ENCODE peak calls at places on chromosome 6, in five cellular contexts. L is right lobe of liver, A is pancreas, Y is ovary, U is adrenal gland. I is an unnamed sample.

GRCh38 chr6:117306227-117306784 is 40.9 kb downstream of the VGLL2 start:
- DNase-seq in A (no peak), U (no peak), Y (no peak), L (no peak), I (no peak)

GRCh38 chr6:159169193-159169555 is at the start of gene FNDC1:
- DNase-seq in Y (peak; percentile 57), L (no peak), A (no peak), U (peak; percentile 20), I (peak; percentile 38)

GRCh38 chr6:43359381-43359780 is 10.1 kb downstream of the ZNF318 start:
- DNase-seq in L (no peak), U (no peak), A (no peak), Y (no peak), I (no peak)

GRCh38 chr6:160767019-160767646 is 65.1 kb downstream of the PLG start:
- DNase-seq in U (peak; percentile 68), A (peak; percentile 94), L (peak; percentile 80), Y (peak; percentile 87), I (peak; percentile 57)

GRCh38 chr6:144675231-144675861 is 390.2 kb downstream of the UTRN start:
- DNase-seq in L (no peak), Y (no peak), A (no peak), U (peak; percentile 46), I (no peak)

GRCh38 chr6:320351-321157 is 28.3 kb downstream of the DUSP22 start:
- DNase-seq in Y (no peak), A (no peak), U (no peak), L (no peak), I (no peak)

GRCh38 chr6:167512926-167513325 is 188.0 kb downstream of the TTLL2 start:
- DNase-seq in Y (no peak), L (no peak), U (no peak), A (no peak), I (no peak)

GRCh38 chr6:150773969-150774368 is 91.5 kb upstream of the MTHFD1L start:
- DNase-seq in U (no peak), Y (no peak), L (no peak), A (no peak), I (no peak)

GRCh38 chr6:95686858-95687257 is 109.5 kb downstream of the MANEA start:
- DNase-seq in L (no peak), U (no peak), Y (no peak), A (no peak), I (no peak)

GRCh38 chr6:15001511-15001910 is 244.4 kb upstream of the JARID2 start:
- DNase-seq in Y (no peak), L (no peak), A (no peak), U (no peak), I (no peak)

GRCh38 chr6:83265384-83265783 is 72.2 kb downstream of the RWDD2A start:
- DNase-seq in U (peak; percentile 20), L (no peak), Y (no peak), A (no peak), I (no peak)

GRCh38 chr6:72894091-72894490 is 272.2 kb downstream of the KCNQ5 start:
- DNase-seq in L (no peak), U (no peak), A (no peak), Y (no peak), I (no peak)

GRCh38 chr6:142300302-142300701 is 1.5 kb upstream of the ADGRG6 start:
- DNase-seq in A (no peak), U (no peak), Y (no peak), L (no peak), I (no peak)

GRCh38 chr6:21712213-21712612 is 118.7 kb downstream of the SOX4 start:
- DNase-seq in L (no peak), A (no peak), Y (no peak), U (no peak), I (no peak)

GRCh38 chr6:112039431-112039770 is 14.5 kb upstream of the CCN6 start:
- DNase-seq in Y (no peak), L (no peak), U (no peak), A (no peak), I (no peak)

GRCh38 chr6:113858067-113858604 is 991 bp downstream of the MARCKS start:
- DNase-seq in A (peak; percentile 57), L (peak; percentile 61), U (no peak), Y (peak; percentile 66), I (peak; percentile 29)

GRCh38 chr6:166494757-166495486 is 91.6 kb downstream of the RAMACL start:
- DNase-seq in U (no peak), L (no peak), Y (no peak), A (no peak), I (peak; percentile 9)

GRCh38 chr6:152026291-152026690 is 218.8 kb downstream of the ESR1 start:
- DNase-seq in L (no peak), A (no peak), U (no peak), Y (no peak), I (no peak)

GRCh38 chr6:166558156-166559025 is 28.1 kb downstream of the RAMACL start:
- DNase-seq in Y (no peak), A (no peak), L (no peak), U (no peak), I (no peak)

GRCh38 chr6:136550330-136551071 is at the start of gene MAP7:
- DNase-seq in L (peak; percentile 94), Y (peak; percentile 76), A (peak; percentile 98), U (peak; percentile 73), I (peak; percentile 51)

GRCh38 chr6:21451546-21452013 is 142.0 kb upstream of the SOX4 start:
- DNase-seq in U (no peak), L (no peak), A (no peak), Y (no peak), I (no peak)

GRCh38 chr6:136226674-136227377 is 23.3 kb downstream of the MTFR2 start:
- DNase-seq in U (no peak), A (no peak), L (no peak), Y (no peak), I (no peak)

GRCh38 chr6:142322066-142322465 is 20.3 kb downstream of the ADGRG6 start:
- DNase-seq in U (no peak), L (no peak), A (no peak), Y (no peak), I (no peak)

GRCh38 chr6:125307150-125307838 is 5.5 kb upstream of the HDDC2 start:
- DNase-seq in Y (no peak), U (no peak), L (no peak), A (no peak), I (no peak)

GRCh38 chr6:118283759-118284158 is 264.3 kb upstream of the PLN start:
- DNase-seq in Y (peak; percentile 28), L (no peak), U (peak; percentile 54), A (no peak), I (no peak)

GRCh38 chr6:130670142-130670541 is 157.1 kb upstream of the SMLR1 start:
- DNase-seq in U (no peak), Y (no peak), A (no peak), L (no peak), I (no peak)

DNA sequence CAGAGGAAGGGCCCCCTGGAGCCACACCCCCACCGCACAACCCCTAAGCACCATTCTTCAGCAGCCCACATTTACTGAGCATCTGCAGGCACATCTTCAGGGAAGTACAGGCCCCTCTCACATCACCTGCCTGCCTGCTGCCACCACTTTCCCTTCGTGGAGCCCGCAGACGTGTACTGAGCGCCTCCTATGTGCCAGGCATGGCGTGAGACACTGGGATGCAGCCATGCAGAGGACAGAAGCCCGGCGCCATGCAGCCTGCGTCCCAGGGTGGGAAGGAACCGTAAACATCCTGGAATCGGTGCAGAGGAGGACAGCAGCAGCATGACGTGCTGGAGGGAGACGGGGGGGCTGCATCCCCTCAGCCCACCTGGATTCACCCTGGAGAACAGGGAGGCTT is 78.1 kb downstream of the GRM4 start:
- DNase-seq in U (no peak), A (no peak), Y (no peak), L (no peak), I (no peak)
- TF ChIP-seq CTCF in U (no peak), A (no peak), Y (no peak), L (no peak), I (no peak)

GRCh38 chr6:1388081-1388926 is 1.1 kb upstream of the FOXF2 start:
- DNase-seq in L (no peak), A (no peak), Y (no peak), U (no peak), I (no peak)
- H3K27me3 ChIP-seq in L (peaks cover 37% of the 10 kb centered on the region), A (peaks cover 28% of the 10 kb centered on the region), Y (no peaks in the 10 kb centered on the region), U (peaks cover 78% of the 10 kb centered on the region), I (peaks cover 99% of the 10 kb centered on the region)

DNA sequence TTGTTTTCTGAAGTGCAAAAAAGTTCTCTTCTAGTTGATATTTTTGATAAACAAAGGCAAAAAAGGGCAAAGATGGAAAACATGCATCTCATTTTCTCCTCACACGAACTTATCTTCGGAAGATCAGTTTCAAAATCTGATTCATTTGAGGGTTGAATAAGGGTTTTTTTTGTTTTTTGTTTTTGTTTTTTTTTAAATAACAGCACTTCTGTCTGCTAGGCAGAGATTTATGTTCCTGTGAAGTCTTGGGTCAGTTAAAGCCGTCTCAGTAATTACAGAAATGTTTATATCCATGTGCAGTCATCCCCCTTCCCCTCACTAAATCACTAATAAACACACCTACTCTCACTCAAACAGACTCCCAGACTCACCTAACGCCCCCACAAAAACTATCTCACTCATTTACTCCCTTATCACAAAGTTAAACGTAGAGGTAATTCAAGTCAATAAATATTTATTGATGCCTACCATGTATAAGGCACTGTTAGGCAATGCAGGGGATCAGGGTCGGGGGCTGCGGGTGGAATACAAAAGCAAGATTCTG is 214.2 kb upstream of the SUPT3H start:
- DNase-seq in L (no peak), U (no peak), A (no peak), Y (no peak), I (no peak)
- H3K4me1 ChIP-seq in L (no peaks in the 10 kb centered on the region), U (no peaks in the 10 kb centered on the region), A (no peaks in the 10 kb centered on the region), Y (no peaks in the 10 kb centered on the region), I (peaks cover 12% of the 10 kb centered on the region)

DNA sequence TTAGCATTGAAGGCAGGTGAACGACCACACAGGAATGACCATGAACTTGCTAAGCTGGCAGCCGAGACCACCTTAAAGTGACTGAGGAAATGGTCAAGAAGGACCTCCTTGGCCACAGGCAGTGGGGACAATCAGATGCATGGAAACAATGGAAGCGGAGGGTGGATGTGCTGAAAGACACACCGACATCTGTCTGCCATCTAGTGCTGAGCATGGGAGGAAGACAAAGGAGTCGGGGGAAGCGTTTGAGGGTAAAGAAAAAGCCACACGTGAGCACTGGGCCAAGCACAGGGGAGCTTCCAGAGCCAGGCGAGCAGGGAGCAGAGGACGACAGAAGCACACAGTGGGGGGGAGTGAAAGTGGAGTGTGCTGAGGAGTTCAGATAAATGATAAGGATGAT is 367.8 kb downstream of the ZFAND3 start:
- DNase-seq in Y (no peak), A (no peak), L (no peak), U (no peak), I (no peak)
- TF ChIP-seq CTCF in Y (no peak), A (no peak), L (no peak), U (no peak), I (no peak)

DNA sequence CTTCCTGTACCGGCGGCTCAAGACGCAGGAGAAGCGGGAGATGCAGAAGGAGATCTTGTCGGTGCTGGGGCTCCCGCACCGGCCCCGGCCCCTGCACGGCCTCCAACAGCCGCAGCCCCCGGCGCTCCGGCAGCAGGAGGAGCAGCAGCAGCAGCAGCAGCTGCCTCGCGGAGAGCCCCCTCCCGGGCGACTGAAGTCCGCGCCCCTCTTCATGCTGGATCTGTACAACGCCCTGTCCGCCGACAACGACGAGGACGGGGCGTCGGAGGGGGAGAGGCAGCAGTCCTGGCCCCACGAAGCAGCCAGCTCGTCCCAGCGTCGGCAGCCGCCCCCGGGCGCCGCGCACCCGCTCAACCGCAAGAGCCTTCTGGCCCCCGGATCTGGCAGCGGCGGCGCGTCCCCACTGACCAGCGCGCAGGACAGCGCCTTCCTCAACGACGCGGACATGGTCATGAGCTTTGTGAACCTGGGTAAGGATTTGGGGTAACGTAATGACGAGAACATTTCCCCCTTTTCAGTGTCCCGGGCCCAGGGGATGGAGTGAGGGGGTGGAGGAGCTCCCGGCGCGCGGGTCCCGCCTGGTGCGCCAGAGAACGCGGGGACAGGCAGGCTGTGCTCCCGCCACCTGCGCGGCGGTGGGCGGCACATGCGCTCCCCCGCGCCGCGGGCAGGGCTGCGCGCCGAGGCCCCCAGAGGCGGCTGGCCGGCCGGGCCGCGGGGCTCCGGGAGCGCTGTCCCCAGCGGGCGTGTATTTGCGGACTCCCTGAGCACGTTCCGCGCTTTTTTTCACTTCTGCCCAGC is 1.5 kb downstream of the BMP6 start:
- DNase-seq in A (peak; percentile 66), Y (peak; percentile 47), L (no peak), U (no peak), I (no peak)
- H3K27me3 ChIP-seq in A (peaks cover 19% of the 10 kb centered on the region), Y (no peaks in the 10 kb centered on the region), L (peaks cover 11% of the 10 kb centered on the region), U (peaks cover 28% of the 10 kb centered on the region), I (peaks cover 92% of the 10 kb centered on the region)